ENCODE peak calls at places on chromosomes 12 and 14, in eight cellular contexts. I is HCT116, F is transverse colon, A is Panc1, K is HL-60, W is spleen, O is breast epithelium, G is HepG2. X is an unnamed sample.

GRCh38 chr12:3329361-3329760 is 161.6 kb upstream of the PRMT8 start:
- DNase-seq in O (no peak), I (no peak), K (no peak), W (no peak), A (no peak), F (no peak), G (no peak), X (no peak)

GRCh38 chr12:80230068-80230467 is 130.7 kb downstream of the OTOGL start:
- DNase-seq in O (no peak), W (no peak), K (no peak), G (no peak), F (no peak), I (peak; percentile 4), A (no peak), X (no peak)

GRCh38 chr12:92140919-92141536 is 4.6 kb downstream of the BTG1 start:
- DNase-seq in G (no peak), W (no peak), F (no peak), O (no peak), A (no peak), I (no peak), K (no peak), X (no peak)

GRCh38 chr14:46596236-46596635 is 55.3 kb downstream of the RPL10L start:
- DNase-seq in W (no peak), A (no peak), K (no peak), I (no peak), F (no peak), O (no peak), G (no peak), X (no peak)

GRCh38 chr12:93297032-93297431 is 80.7 kb upstream of the NUDT4 start:
- DNase-seq in I (no peak), O (no peak), F (no peak), K (no peak), W (no peak), A (no peak), G (no peak), X (no peak)

GRCh38 chr12:46446645-46447044 is 74.1 kb upstream of the SLC38A2 start:
- DNase-seq in F (no peak), W (no peak), I (no peak), A (no peak), O (no peak), K (no peak), G (no peak), X (no peak)

GRCh38 chr14:77324289-77324688 is 3.5 kb downstream of the GSTZ1 start:
- DNase-seq in W (no peak), K (no peak), G (no peak), I (no peak), F (no peak), O (no peak), A (no peak), X (no peak)

GRCh38 chr14:94465042-94465441 is 11.0 kb downstream of the SERPINA9 start:
- DNase-seq in G (no peak), W (no peak), O (no peak), I (no peak), F (no peak), K (no peak), A (no peak), X (no peak)

GRCh38 chr12:67498981-67499380 is 149.6 kb upstream of the DYRK2 start:
- DNase-seq in G (no peak), O (no peak), A (no peak), F (no peak), K (no peak), I (no peak), W (no peak), X (no peak)

GRCh38 chr12:120737557-120738251 is 12.1 kb downstream of the ACADS start:
- DNase-seq in W (peak; percentile 72), K (no peak), A (no peak), G (no peak), F (no peak), O (no peak), I (no peak), X (no peak)

DNA sequence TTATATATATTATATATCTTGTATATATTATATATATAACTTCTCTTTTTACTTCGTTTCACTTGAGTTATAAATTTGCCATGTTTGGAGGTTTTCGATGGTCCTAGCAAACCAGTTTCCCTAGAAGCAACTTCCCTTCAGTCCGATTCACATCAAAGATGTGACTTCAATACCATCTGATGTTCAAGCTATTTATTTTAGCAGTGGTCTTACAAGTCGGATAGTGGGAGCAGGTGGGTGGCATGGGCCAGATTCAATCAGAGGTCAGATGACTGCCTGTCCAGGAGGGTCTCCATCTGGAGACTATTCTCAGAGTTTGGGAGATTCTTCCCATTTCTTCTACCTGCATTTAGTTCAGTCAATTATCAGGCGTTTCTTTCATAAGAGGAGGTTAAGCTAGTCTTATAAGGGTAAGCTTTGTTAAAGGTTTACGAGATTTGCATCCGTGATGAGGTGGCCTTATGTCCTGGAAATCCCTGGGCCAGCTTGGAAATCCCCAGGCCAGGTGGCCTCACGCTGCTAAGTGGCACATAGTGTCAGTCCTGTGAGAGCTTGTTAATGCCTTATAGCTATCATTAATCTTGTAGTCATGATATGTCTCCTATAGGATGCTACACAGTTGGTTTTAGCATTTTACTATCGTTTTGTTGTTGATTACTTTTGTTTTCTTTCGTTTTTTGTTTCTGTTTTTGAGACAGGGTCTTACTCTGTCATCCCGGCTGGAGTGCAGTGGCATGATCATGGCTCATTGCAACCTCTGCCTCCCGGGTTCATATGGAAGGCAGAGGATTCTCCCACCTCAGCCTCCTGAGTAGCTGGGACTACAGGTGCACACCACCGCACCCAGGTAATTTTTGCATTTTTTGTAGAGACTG is 145.8 kb downstream of the BICD1 start:
- DNase-seq in G (no peak), W (no peak), A (no peak), K (no peak), O (no peak), F (no peak), I (no peak), X (no peak)
- TF ChIP-seq POLR2AphosphoS5 in G (no peak), W (no peak), A (no peak), K (no peak), O (no peak), F (no peak), I (no peak), X (no peak)

DNA sequence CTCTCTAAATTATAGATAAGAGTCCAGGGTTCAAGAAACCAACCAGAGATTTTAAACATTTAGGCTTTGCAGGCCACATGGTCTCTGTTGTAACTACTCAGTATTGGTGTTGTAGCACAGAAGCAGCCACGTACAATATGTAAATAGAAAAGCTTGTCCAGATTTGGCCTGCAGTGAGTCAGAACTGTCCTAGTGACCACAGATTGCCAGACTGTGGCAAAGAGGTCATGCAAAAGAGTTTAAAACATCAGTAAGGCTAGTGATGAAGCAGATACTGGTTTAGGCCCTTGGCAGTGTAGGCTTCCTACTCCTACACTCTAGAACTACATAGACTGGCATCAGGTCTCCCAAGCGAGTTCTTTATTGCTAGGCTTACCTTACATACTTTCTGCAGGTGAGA is 117.6 kb upstream of the GARIN6 start:
- DNase-seq in O (no peak), G (no peak), F (no peak), I (no peak), A (no peak), K (no peak), W (no peak), X (no peak)
- TF ChIP-seq POLR2AphosphoS5 in O (no peak), G (no peak), F (no peak), I (no peak), A (no peak), K (no peak), W (no peak), X (no peak)

DNA sequence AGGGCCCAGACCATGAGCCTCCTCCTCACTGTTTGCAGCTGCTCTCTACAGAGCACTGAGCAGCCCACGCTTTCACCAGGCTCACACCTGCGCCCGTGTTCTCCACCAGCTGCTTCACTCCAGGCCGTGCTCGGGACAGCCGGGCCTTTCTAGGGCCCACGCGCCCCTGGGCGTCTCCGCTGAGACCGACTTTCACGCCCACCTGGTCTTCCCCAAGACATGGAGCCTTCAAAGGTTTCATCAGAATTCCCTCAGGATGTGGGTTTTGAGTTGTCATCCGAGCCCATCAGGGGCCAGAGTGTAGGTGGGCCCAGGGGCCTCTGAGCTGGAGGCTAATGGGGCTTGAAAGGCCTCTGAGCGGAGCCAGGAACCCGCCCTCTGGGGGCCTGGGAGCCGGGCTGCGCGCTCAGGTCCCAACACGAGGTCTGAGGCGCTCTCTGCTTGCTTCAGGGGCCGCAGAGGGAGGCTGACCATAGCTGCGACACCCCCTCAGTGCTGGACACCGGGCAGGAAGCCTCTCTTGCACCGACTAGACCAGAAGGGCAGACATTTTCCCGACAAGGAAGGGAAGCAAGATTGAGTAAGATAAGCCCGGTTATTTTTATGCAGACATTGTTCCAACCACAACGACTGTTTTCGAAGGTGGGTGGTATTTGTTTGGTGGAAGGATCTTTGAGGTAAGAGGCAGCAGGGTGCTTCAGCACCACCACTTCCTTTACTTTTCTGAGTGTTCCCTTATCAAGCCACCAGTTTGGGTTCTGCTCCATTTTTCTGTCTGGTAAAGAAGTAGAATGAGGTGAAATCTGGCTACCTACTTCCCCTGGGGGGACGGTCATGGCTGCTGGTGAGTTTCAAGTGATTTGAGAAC is 125.0 kb upstream of the FUT8 start:
- DNase-seq in F (peak; percentile 51), W (peak; percentile 85), A (no peak), O (no peak), G (no peak), K (peak; percentile 27), I (no peak), X (no peak)
- TF ChIP-seq POLR2AphosphoS5 in F (no peak), W (no peak), A (no peak), O (no peak), G (no peak), K (no peak), I (no peak), X (no peak)

GRCh38 chr12:84913151-84913550 is 552 bp upstream of the SLC6A15 start:
- DNase-seq in G (no peak), I (no peak), F (no peak), A (no peak), O (no peak), W (no peak), K (no peak), X (no peak)

GRCh38 chr12:84911331-84912190 is 1.0 kb downstream of the SLC6A15 start:
- DNase-seq in F (peak; percentile 22), K (no peak), G (no peak), W (no peak), I (no peak), O (peak; percentile 50), A (peak; percentile 7), X (no peak)

GRCh38 chr12:84910549-84911241 is 1.9 kb downstream of the SLC6A15 start:
- DNase-seq in K (no peak), O (peak; percentile 47), G (no peak), A (no peak), F (no peak), I (no peak), W (no peak), X (no peak)

DNA sequence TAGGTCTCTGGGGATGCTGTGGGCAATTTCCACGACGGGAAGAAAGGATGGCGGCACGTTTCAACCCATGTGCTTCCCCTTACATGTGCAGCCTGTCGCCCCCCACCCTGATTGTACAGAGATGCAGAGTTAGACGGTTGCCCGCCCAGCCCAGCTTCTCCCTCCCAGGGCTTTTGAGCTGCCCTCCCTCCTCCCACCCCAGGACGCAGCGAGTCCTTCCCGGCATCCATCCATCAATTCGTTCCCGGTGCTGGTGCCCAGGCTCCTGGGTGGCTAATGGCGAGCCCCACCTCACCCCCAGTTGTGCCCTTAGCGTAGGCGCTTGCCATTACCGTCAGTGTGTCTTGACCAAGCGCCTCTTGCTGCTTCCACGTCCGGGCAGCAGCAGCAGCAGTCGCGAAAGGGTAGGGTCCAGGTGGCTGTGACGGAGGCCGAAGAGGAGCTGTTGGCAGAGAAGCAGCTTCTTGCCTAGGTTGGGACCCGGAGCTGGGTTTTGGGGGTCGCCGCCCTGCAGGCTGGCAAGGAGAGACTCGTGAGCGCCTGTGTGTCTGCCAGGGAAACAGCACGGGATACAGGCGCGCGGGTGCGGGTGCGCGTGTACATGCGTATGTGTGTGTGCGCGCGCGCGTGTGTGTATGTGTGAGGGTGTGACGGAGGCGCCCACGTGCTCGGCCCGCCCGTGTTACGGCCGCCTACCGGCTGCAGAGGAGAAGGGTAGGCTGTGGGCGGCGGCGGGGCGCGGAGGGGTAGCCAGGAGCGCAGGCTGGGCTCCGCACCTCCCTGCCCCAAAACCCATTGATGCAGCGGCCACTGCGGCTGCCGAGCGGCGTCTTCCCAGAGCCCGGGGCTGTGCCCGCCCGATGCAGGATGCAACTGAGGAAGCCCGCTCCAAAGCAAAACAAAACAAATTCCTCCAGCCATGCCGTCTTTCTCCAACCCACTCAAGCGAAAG is at the start of gene SLC6A15:
- DNase-seq in F (no peak), W (no peak), O (peak; percentile 51), K (no peak), G (no peak), I (no peak), A (no peak), X (no peak)
- TF ChIP-seq POLR2AphosphoS5 in F (no peak), W (no peak), O (no peak), K (no peak), G (no peak), I (no peak), A (no peak), X (no peak)

X was measured in esophagus muscularis mucosa.